ENCODE peak calls at places on chromosomes 3 and 15, in ten cellular contexts. L is astrocyte, I is cardiac muscle cell, C is IMR-90, P is lower leg skin, K is uterus, G is GM23338, D is psoas muscle, U is dorsolateral prefrontal cortex, F is bronchial epithelial cell. Z is an unnamed sample.
A peak's percentile ranks its signal among the peaks of the same experiment; 100 is the strongest.

GRCh38 chr3:43346990-43347749 is 60.8 kb downstream of the SNRK start:
- DNase-seq in L (peak; percentile 27), I (no peak), C (peak; percentile 21), P (no peak), K (no peak), G (no peak), D (no peak), U (no peak), F (no peak), Z (no peak)

GRCh38 chr3:184317201-184317600 is 2.8 kb downstream of the EIF4G1 start:
- DNase-seq in L (no peak), I (no peak), C (no peak), P (no peak), K (no peak), G (no peak), D (peak; percentile 36), U (no peak), F (no peak), Z (no peak)

GRCh38 chr3:138351916-138352555 is 3.7 kb downstream of the MRAS start:
- DNase-seq in L (no peak), I (no peak), C (peak; percentile 28), P (peak; percentile 56), K (no peak), G (no peak), D (peak; percentile 71), U (no peak), F (no peak), Z (no peak)

GRCh38 chr3:81743096-81744025 is 18.1 kb downstream of the GBE1 start:
- DNase-seq in L (peak; percentile 97), I (no peak), C (peak; percentile 98), P (no peak), K (peak; percentile 77), G (peak; percentile 8), D (no peak), U (no peak), F (peak; percentile 94), Z (no peak)

GRCh38 chr3:14352002-14352627 is 50.3 kb upstream of the SLC6A6 start:
- DNase-seq in L (no peak), I (no peak), C (peak; percentile 7), P (no peak), K (no peak), G (peak; percentile 73), D (no peak), U (peak; percentile 73), F (no peak), Z (peak; percentile 79)

GRCh38 chr3:9826815-9827574 is 16.8 kb downstream of the RPUSD3 start:
- DNase-seq in L (no peak), I (no peak), C (no peak), P (no peak), K (no peak), G (peak; percentile 84), D (no peak), U (no peak), F (peak; percentile 20), Z (peak; percentile 47)

GRCh38 chr3:30768703-30769550 is 125.5 kb downstream of the GADL1 start:
- DNase-seq in L (peak; percentile 33), I (peak; percentile 80), C (peak; percentile 58), P (peak; percentile 91), K (peak; percentile 64), G (peak; percentile 88), D (peak; percentile 84), U (peak; percentile 74), F (peak; percentile 61), Z (peak; percentile 67)

GRCh38 chr15:57288926-57289650 is 87.2 kb upstream of the CGNL1 start:
- DNase-seq in L (no peak), I (no peak), C (no peak), P (no peak), K (no peak), G (no peak), D (no peak), U (no peak), F (no peak), Z (no peak)

GRCh38 chr3:123843668-123844067 is 40.5 kb downstream of the MYLK start:
- DNase-seq in L (peak; percentile 83), I (no peak), C (peak; percentile 72), P (no peak), K (no peak), G (peak; percentile 64), D (no peak), U (no peak), F (no peak), Z (no peak)

GRCh38 chr3:128215800-128216495 is 62.7 kb downstream of the EEFSEC start:
- DNase-seq in L (peak; percentile 6), I (no peak), C (peak; percentile 55), P (no peak), K (no peak), G (peak; percentile 39), D (no peak), U (no peak), F (no peak), Z (no peak)

GRCh38 chr3:183287301-183287971 is 34.4 kb downstream of the B3GNT5 start:
- DNase-seq in L (peak; percentile 95), I (no peak), C (peak; percentile 93), P (no peak), K (peak; percentile 81), G (no peak), D (peak; percentile 72), U (no peak), F (peak; percentile 96), Z (no peak)

GRCh38 chr3:50885070-50885469 is 210.3 kb downstream of the DOCK3 start:
- DNase-seq in L (no peak), I (no peak), C (no peak), P (no peak), K (no peak), G (no peak), D (no peak), U (no peak), F (no peak), Z (no peak)

GRCh38 chr3:50890688-50891344 is 216.1 kb downstream of the DOCK3 start:
- DNase-seq in L (no peak), I (no peak), C (no peak), P (no peak), K (no peak), G (peak; percentile 59), D (no peak), U (no peak), F (no peak), Z (no peak)

DNA sequence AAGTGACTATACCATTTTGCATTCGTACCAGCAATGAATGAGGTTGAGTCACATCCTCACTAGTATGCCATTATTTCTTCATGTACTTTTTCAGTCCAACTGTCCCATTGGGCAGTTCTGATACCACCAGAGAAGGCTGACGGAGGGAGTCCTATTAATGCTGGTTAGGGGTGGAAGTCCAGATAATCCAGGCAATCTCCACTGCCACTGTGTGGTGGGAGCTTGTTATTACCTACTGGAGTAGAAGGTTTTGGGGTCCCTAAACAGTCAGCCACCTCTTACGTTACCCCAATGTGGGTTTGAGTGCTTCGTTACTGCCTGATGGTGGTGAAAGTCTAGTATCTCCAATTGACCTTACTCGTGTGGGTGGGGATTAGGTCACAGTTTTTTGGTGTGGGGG is 210.8 kb downstream of the DOCK3 start:
- DNase-seq in L (no peak), I (peak; percentile 30), C (no peak), P (no peak), K (no peak), G (peak; percentile 80), D (no peak), U (no peak), F (peak; percentile 3), Z (no peak)
- TF ChIP-seq CTCF in L (peak; percentile 4), I (no peak), C (no peak), P (no peak), K (peak; percentile 20), G (peak; percentile 87), D (no peak), U (no peak), F (no peak), Z (peak; percentile 31)

DNA sequence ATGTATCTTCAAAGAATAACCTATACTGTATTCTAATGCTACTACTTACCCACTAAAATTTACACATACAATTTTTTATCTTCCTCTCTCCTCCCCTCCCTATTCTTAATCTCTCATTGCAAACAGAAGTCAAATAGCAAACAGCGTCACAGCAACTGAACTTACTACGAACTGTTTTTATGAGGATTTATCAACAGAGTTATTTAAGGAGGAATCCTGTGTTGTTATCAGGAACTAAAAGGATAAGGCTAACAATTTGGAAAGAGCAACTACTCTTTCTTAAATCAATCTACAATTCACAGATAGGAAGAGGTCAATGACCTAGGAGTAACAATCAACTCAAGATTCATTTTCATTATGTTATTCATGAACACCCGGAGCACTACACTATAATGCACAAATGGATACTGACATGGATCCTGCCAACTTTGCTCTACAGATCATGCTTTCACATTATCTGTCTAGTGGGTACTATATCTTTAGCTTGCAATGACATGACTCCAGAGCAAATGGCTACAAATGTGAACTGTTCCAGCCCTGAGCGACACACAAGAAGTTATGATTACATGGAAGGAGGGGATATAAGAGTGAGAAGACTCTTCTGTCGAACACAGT is 971 bp downstream of the FGF7 start:
- DNase-seq in L (peak; percentile 14), I (peak; percentile 17), C (no peak), P (no peak), K (no peak), G (no peak), D (no peak), U (no peak), F (no peak), Z (no peak)
- H3K4me3 ChIP-seq in L (no peak overlapping the region), I (peak overlapping the region; percentile 15), C (peak overlapping the region; percentile 94), P (peak overlapping the region; percentile 23), K (peak overlapping the region; percentile 45), G (no peak overlapping the region), D (peak overlapping the region; percentile 53), U (no peak overlapping the region), F (no peak overlapping the region), Z (no peak overlapping the region)

GRCh38 chr3:54892168-54892567 is 35.7 kb downstream of the LRTM1 start:
- DNase-seq in L (no peak), I (no peak), C (no peak), P (no peak), K (no peak), G (no peak), D (no peak), U (no peak), F (no peak), Z (no peak)

GRCh38 chr3:54888162-54888561 is 39.7 kb downstream of the LRTM1 start:
- DNase-seq in L (no peak), I (no peak), C (no peak), P (no peak), K (no peak), G (no peak), D (no peak), U (no peak), F (no peak), Z (no peak)

GRCh38 chr3:54888873-54889272 is 39.0 kb downstream of the LRTM1 start:
- DNase-seq in L (no peak), I (no peak), C (peak; percentile 24), P (peak; percentile 23), K (no peak), G (no peak), D (no peak), U (no peak), F (peak; percentile 6), Z (no peak)

GRCh38 chr3:54889731-54890130 is 38.1 kb downstream of the LRTM1 start:
- DNase-seq in L (no peak), I (no peak), C (no peak), P (no peak), K (no peak), G (no peak), D (no peak), U (no peak), F (no peak), Z (no peak)

GRCh38 chr3:54891540-54891897 is 36.3 kb downstream of the LRTM1 start:
- DNase-seq in L (peak; percentile 95), I (peak; percentile 46), C (peak; percentile 97), P (peak; percentile 95), K (peak; percentile 90), G (no peak), D (peak; percentile 91), U (peak; percentile 70), F (peak; percentile 96), Z (peak; percentile 7)
- TF ChIP-seq CTCF in L (peak; percentile 48), I (peak; percentile 64), C (peak; percentile 60), P (no peak), K (peak; percentile 24), G (no peak), D (peak; percentile 56), U (no peak), F (peak; percentile 58), Z (no peak)

GRCh38 chr15:71114066-71114680 is 1.1 kb upstream of the THSD4 start:
- DNase-seq in L (no peak), I (no peak), C (no peak), P (no peak), K (no peak), G (peak; percentile 69), D (no peak), U (no peak), F (no peak), Z (no peak)
- H3K4me3 ChIP-seq in L (no peak overlapping the region), I (no peak overlapping the region), C (no peak overlapping the region), P (no peak overlapping the region), K (no peak overlapping the region), G (peak overlapping the region; percentile 70), D (no peak overlapping the region), U (no peak overlapping the region), F (no peak overlapping the region), Z (no peak overlapping the region)